ENCODE peak calls at places on chromosome 22, in seven cellular contexts. O is sigmoid colon, E is heart left ventricle, X is HCT116, D is IMR-90, L is A549, I is gastrocnemius medialis. V is an unnamed sample.

GRCh38 chr22:47323518-47323917 is 561.1 kb downstream of the TBC1D22A start:
- DNase-seq in O (no peak), E (no peak), X (no peak), D (no peak), L (no peak), I (no peak), V (no peak)

GRCh38 chr22:40426671-40427070 is 56.3 kb downstream of the SGSM3 start:
- DNase-seq in O (peak; percentile 64), E (no peak), X (no peak), D (peak; percentile 88), L (no peak), I (peak; percentile 75), V (no peak)

GRCh38 chr22:45895436-45896152 is 81.4 kb downstream of the WNT7B start:
- DNase-seq in O (no peak), E (peak; percentile 9), X (no peak), D (no peak), L (no peak), I (no peak), V (no peak)

GRCh38 chr22:20324139-20324516 is 4.3 kb upstream of the DGCR6L start:
- DNase-seq in O (no peak), E (no peak), X (no peak), D (no peak), L (no peak), I (no peak), V (no peak)

GRCh38 chr22:44698531-44699421 is 3.2 kb upstream of the PRR5 start:
- DNase-seq in O (peak; percentile 81), E (no peak), X (no peak), D (peak; percentile 94), L (no peak), I (no peak), V (no peak)

GRCh38 chr22:19290400-19291217 is 910 bp downstream of the CLTCL1 start:
- DNase-seq in O (no peak), E (peak; percentile 27), X (no peak), D (no peak), L (no peak), I (peak; percentile 86), V (no peak)

GRCh38 chr22:33299245-33299956 is 241.2 kb upstream of the SYN3 start:
- DNase-seq in O (no peak), E (no peak), X (no peak), D (no peak), L (no peak), I (no peak), V (peak; percentile 6)

GRCh38 chr22:18998998-18999397 is 62.9 kb upstream of the PRODH start:
- DNase-seq in O (no peak), E (no peak), X (no peak), D (no peak), L (no peak), I (no peak), V (no peak)

GRCh38 chr22:46001426-46002106 is 24.6 kb upstream of the WNT7B start:
- DNase-seq in O (peak; percentile 65), E (peak; percentile 46), X (no peak), D (no peak), L (no peak), I (no peak), V (no peak)

GRCh38 chr22:37328017-37328416 is 45.7 kb downstream of the CYTH4 start:
- DNase-seq in O (no peak), E (no peak), X (peak; percentile 96), D (peak; percentile 93), L (peak; percentile 67), I (no peak), V (no peak)

GRCh38 chr22:19124377-19124776 is 2.2 kb upstream of the DGCR2 start:
- DNase-seq in O (no peak), E (no peak), X (no peak), D (no peak), L (no peak), I (no peak), V (no peak)

GRCh38 chr22:48568736-48569330 is 1258.8 kb downstream of the BRD1 start:
- DNase-seq in O (no peak), E (peak; percentile 13), X (no peak), D (no peak), L (no peak), I (no peak), V (no peak)

GRCh38 chr22:43893266-43893665 is 1.5 kb upstream of the PNPLA5 start:
- DNase-seq in O (no peak), E (no peak), X (no peak), D (no peak), L (no peak), I (no peak), V (no peak)

GRCh38 chr22:34055525-34056200 is 135.4 kb upstream of the LARGE1 start:
- DNase-seq in O (no peak), E (no peak), X (no peak), D (no peak), L (peak; percentile 39), I (no peak), V (no peak)

GRCh38 chr22:45304971-45305370 is 4.8 kb upstream of the FAM118A start:
- DNase-seq in O (no peak), E (no peak), X (no peak), D (no peak), L (no peak), I (no peak), V (no peak)

GRCh38 chr22:29030618-29031235 is 30.9 kb downstream of the C22orf31 start:
- DNase-seq in O (peak; percentile 89), E (peak; percentile 87), X (peak; percentile 89), D (peak; percentile 77), L (peak; percentile 82), I (peak; percentile 64), V (no peak)

GRCh38 chr22:48276933-48277867 is 1514.8 kb downstream of the TBC1D22A start:
- DNase-seq in O (peak; percentile 40), E (no peak), X (no peak), D (no peak), L (no peak), I (no peak), V (no peak)

GRCh38 chr22:28812491-28812890 is 12.1 kb upstream of the XBP1 start:
- DNase-seq in O (no peak), E (no peak), X (no peak), D (no peak), L (no peak), I (no peak), V (no peak)

GRCh38 chr22:23516304-23516703 is 63.8 kb downstream of the IGLL1 start:
- DNase-seq in O (no peak), E (no peak), X (no peak), D (no peak), L (no peak), I (no peak), V (no peak)

GRCh38 chr22:46105494-46106278 is 44.6 kb upstream of the PPARA start:
- DNase-seq in O (peak; percentile 86), E (peak; percentile 57), X (no peak), D (peak; percentile 59), L (peak; percentile 85), I (peak; percentile 74), V (no peak)

GRCh38 chr22:47034905-47035419 is 272.5 kb downstream of the TBC1D22A start:
- DNase-seq in O (peak; percentile 54), E (peak; percentile 16), X (no peak), D (no peak), L (no peak), I (no peak), V (no peak)

GRCh38 chr22:31715157-31715778 is 34.7 kb downstream of the PRR14L start:
- DNase-seq in O (no peak), E (no peak), X (no peak), D (no peak), L (no peak), I (no peak), V (no peak)

GRCh38 chr22:46788426-46789168 is 26.1 kb downstream of the TBC1D22A start:
- DNase-seq in O (peak; percentile 52), E (no peak), X (no peak), D (no peak), L (no peak), I (no peak), V (no peak)

GRCh38 chr22:19823638-19824196 is 31.0 kb downstream of the GNB1L start:
- DNase-seq in O (peak; percentile 26), E (no peak), X (no peak), D (no peak), L (no peak), I (no peak), V (no peak)

GRCh38 chr22:20867179-20868099 is 8.6 kb downstream of the SNAP29 start:
- DNase-seq in O (peak; percentile 71), E (peak; percentile 70), X (no peak), D (peak; percentile 46), L (no peak), I (peak; percentile 38), V (no peak)

GRCh38 chr22:42342426-42343135 is 72.1 kb upstream of the TCF20 start:
- DNase-seq in O (no peak), E (no peak), X (no peak), D (no peak), L (no peak), I (no peak), V (no peak)

GRCh38 chr22:42344391-42344861 is 74.0 kb upstream of the TCF20 start:
- DNase-seq in O (peak; percentile 89), E (peak; percentile 53), X (no peak), D (no peak), L (no peak), I (no peak), V (no peak)

GRCh38 chr22:42341779-42342178 is 71.3 kb upstream of the TCF20 start:
- DNase-seq in O (no peak), E (no peak), X (no peak), D (no peak), L (no peak), I (no peak), V (no peak)

GRCh38 chr22:42343551-42344081 is 73.2 kb upstream of the TCF20 start:
- DNase-seq in O (no peak), E (no peak), X (no peak), D (no peak), L (no peak), I (no peak), V (no peak)

GRCh38 chr22:42343136-42343484 is 72.7 kb upstream of the TCF20 start:
- DNase-seq in O (no peak), E (no peak), X (no peak), D (no peak), L (peak; percentile 21), I (no peak), V (no peak)
- H3K4me3 ChIP-seq in O (peak overlapping the region; percentile 47), E (peak overlapping the region; percentile 35), X (peak overlapping the region; percentile 63), D (peak overlapping the region; percentile 62), L (peak overlapping the region; percentile 71), I (no peak overlapping the region), V (peak overlapping the region; percentile 32)

GRCh38 chr22:30667486-30668305 is at the start of gene DUSP18:
- DNase-seq in O (peak; percentile 96), E (peak; percentile 93), X (peak; percentile 81), D (peak; percentile 79), L (peak; percentile 90), I (peak; percentile 85), V (peak; percentile 58)
- TF ChIP-seq POLR2A in O (peak; percentile 51), E (peak; percentile 72), X (peak; percentile 78), D (no peak), L (peak; percentile 63), I (peak; percentile 16), V (peak; percentile 44)

GRCh38 chr22:22414266-22414665 is 94.3 kb downstream of the ZNF280B start:
- DNase-seq in O (no peak), E (no peak), X (no peak), D (no peak), L (no peak), I (no peak), V (no peak)
- TF ChIP-seq CTCF in O (no peak), E (no peak), X (no peak), D (no peak), L (no peak), I (no peak), V (no peak)

DNA sequence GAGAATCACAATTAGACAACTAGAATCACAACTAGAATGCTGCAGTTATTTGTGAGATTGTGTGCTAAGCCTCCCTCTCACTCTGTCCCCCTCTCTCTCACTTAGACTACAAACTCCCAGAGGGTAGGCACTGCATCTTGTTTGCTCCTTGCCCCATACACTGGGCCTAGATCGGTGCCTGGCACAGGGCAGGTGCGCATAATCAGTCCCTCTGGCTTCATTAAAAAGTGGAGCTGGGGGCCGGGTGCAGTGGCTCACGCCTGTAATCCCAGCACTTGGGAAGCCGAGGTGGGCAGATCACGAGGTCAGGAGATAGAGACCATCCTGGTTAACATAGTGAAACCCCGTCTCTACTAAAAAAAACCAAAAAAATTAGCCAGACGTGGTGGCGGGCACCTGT is 456.8 kb downstream of the MIAT start:
- DNase-seq in O (no peak), E (no peak), X (no peak), D (no peak), L (no peak), I (no peak), V (no peak)
- H3K4me3 ChIP-seq in O (no peak overlapping the region), E (no peak overlapping the region), X (no peak overlapping the region), D (no peak overlapping the region), L (no peak overlapping the region), I (no peak overlapping the region), V (no peak overlapping the region)

V was measured in esophagus squamous epithelium.